ENCODE peak calls at places on chromosomes 7 and 10, in nine cellular contexts. U is endothelial cell, A is Peyer's patch, M is psoas muscle, B is HL-60, W is SK-N-SH, Z is endodermal cell, V is left ventricle myocardium inferior, T is A549. R is an unnamed sample.
A peak's percentile ranks its signal among the peaks of the same experiment; 100 is the strongest.

GRCh38 chr10:114780610-114781184 is 40.9 kb upstream of the FHIP2A start:
- DNase-seq in M (no peak), T (no peak), B (no peak), V (no peak), A (no peak), Z (peak; percentile 50), W (no peak), U (no peak), R (no peak)

GRCh38 chr10:121696854-121697253 is 98.6 kb upstream of the FGFR2 start:
- DNase-seq in B (no peak), V (no peak), U (peak; percentile 64), Z (peak; percentile 93), A (peak; percentile 53), T (peak; percentile 18), W (peak; percentile 45), M (no peak), R (no peak)

GRCh38 chr7:75762350-75762917 is 9.6 kb downstream of the CCL26 start:
- DNase-seq in B (no peak), U (no peak), V (no peak), M (no peak), A (no peak), T (peak; percentile 92), Z (no peak), W (peak; percentile 84), R (no peak)

GRCh38 chr7:151025924-151026671 is 1.8 kb upstream of the ATG9B start:
- DNase-seq in Z (no peak), A (no peak), V (no peak), W (no peak), T (no peak), U (no peak), M (no peak), B (no peak), R (no peak)

GRCh38 chr7:12727455-12728191 is 40.2 kb downstream of the ARL4A start:
- DNase-seq in W (no peak), A (no peak), M (no peak), V (no peak), Z (no peak), B (no peak), U (no peak), T (no peak), R (no peak)

GRCh38 chr10:29627201-29628105 is 7.3 kb downstream of the SVIL start:
- DNase-seq in W (no peak), B (no peak), U (no peak), Z (peak; percentile 10), M (no peak), A (no peak), V (no peak), T (no peak), R (no peak)

GRCh38 chr7:24340727-24341126 is 56.7 kb downstream of the NPY start:
- DNase-seq in B (no peak), A (no peak), Z (no peak), U (no peak), W (no peak), V (no peak), M (no peak), T (no peak), R (no peak)

GRCh38 chr10:125155101-125155500 is 5.3 kb downstream of the CTBP2 start:
- DNase-seq in V (no peak), U (no peak), A (no peak), Z (no peak), W (no peak), B (no peak), T (no peak), M (no peak), R (no peak)

GRCh38 chr7:43756368-43757072 is 2.0 kb upstream of the BLVRA start:
- DNase-seq in U (no peak), A (no peak), Z (no peak), V (no peak), W (no peak), M (no peak), B (no peak), T (no peak), R (no peak)

DNA sequence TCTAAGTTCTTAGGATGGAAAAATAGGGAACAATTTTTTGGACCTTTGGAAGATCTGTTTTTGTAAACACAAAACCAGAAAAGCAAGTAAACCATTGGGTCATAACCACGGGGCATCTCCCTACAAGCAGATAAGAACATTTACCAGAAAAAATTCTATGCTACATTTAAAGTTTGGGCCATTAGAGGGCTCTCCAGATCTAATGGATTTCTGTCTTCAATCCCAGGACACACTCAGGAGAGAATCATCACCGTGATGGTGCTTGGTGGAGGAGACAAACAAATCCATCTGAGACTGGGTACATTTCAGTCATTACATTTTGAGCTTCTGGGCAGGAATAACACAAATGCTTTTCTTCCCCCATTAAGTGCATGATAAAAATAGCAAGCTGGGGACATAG is 178.4 kb upstream of the TARP start:
- DNase-seq in W (peak; percentile 36), M (no peak), V (no peak), Z (no peak), U (no peak), A (no peak), B (no peak), T (peak; percentile 9), R (no peak)
- TF ChIP-seq CTCF in W (peak; percentile 51), M (no peak), V (peak; percentile 47), Z (peak; percentile 71), U (no peak), A (no peak), B (no peak), T (peak; percentile 33), R (peak; percentile 16)

DNA sequence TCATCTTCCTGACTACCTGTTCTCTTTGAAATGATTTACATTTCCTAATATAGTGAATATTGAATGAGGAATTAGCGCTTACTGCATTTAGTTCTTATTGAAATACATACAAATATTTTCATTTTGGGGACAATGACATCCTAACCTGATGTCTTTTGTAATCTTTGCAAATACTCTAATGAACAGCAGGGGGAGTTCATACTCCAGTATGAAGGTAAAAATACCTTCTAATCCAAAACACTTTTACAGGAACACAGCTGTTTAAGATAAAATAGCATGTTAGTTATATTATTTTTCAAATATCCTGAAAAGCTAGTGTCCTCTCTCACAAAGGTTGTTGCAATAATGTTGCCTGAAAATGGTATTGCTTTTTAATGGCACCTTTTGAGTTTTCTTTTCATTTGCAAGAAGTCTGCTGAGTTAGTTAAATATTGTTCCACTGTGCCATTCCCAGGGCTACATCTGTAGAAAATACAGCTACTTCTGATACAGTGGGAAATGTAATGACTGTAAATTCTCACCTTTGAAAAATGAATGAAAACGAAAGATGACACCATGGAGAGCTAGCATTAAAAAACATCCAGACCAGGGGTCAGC is 400.0 kb downstream of the PHF14 start:
- DNase-seq in M (no peak), V (no peak), T (peak; percentile 2), U (no peak), W (peak; percentile 14), Z (no peak), A (no peak), B (no peak), R (no peak)
- TF ChIP-seq CTCF in M (peak; percentile 14), V (peak; percentile 47), T (peak; percentile 71), U (peak; percentile 73), W (peak; percentile 70), Z (peak; percentile 81), A (no peak), B (peak; percentile 12), R (peak; percentile 67)

GRCh38 chr7:157276731-157277562 is 59.9 kb upstream of the DNAJB6 start:
- DNase-seq in W (peak; percentile 100), M (peak; percentile 65), V (no peak), U (no peak), A (no peak), Z (peak; percentile 51), B (no peak), T (no peak), R (no peak)

GRCh38 chr7:157279973-157280841 is 56.6 kb upstream of the DNAJB6 start:
- DNase-seq in M (no peak), V (no peak), U (no peak), W (peak; percentile 41), B (no peak), T (no peak), Z (peak; percentile 55), A (no peak), R (no peak)

GRCh38 chr7:157278167-157278790 is 58.5 kb upstream of the DNAJB6 start:
- DNase-seq in A (no peak), W (peak; percentile 53), V (no peak), U (no peak), B (no peak), T (no peak), Z (no peak), M (no peak), R (no peak)

GRCh38 chr7:157279679-157279972 is 57.2 kb upstream of the DNAJB6 start:
- DNase-seq in Z (no peak), M (no peak), A (no peak), B (no peak), W (no peak), T (no peak), V (no peak), U (no peak), R (no peak)

DNA sequence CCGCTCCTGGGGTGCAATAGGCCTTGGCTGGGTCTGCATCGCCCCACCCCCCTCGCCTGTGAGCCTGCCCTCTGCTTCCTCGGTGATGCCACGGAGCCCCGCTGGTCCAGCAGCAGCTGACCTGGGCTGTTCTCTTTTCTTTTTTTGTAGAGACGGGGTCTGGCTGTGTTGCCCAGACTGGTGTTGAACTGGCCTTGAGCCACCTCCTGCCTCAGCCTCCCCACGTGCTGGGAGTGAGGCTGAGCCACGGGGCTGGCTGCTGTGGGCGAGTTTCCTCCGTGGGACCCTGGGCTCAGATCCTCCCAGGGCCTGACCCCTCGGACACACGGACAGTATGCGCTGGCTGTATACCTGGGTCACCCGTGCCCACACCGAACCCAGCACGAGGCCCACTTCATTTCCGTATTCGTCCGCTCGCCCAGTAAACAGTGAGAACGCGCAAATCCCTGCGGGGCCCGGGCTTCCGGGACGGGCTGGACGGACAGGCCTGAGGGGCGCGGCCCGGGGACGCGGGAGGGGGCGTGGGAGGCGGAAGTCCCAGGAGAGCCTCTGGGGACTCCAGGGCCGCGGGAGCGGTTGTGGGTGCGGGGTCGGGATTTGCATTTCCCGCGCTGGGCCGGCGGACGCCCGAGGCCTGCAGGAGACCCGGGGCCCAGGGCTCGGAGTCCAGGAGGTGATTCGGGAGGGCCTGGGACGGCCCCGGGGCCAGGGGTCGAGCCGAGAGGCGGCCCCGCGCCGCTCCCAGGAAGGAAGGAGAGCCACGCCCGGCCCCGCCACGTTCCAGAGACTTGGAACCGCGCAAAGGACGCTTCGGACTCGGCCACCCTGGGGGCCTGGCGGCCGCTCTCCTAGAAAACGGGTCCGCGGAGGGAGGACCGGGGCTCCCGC is 57.8 kb upstream of the DNAJB6 start:
- DNase-seq in U (no peak), A (peak; percentile 76), V (peak; percentile 83), M (peak; percentile 89), B (no peak), W (peak; percentile 46), Z (peak; percentile 73), T (no peak), R (no peak)
- TF ChIP-seq CTCF in U (no peak), A (no peak), V (no peak), M (no peak), B (no peak), W (no peak), Z (no peak), T (no peak), R (no peak)

DNA sequence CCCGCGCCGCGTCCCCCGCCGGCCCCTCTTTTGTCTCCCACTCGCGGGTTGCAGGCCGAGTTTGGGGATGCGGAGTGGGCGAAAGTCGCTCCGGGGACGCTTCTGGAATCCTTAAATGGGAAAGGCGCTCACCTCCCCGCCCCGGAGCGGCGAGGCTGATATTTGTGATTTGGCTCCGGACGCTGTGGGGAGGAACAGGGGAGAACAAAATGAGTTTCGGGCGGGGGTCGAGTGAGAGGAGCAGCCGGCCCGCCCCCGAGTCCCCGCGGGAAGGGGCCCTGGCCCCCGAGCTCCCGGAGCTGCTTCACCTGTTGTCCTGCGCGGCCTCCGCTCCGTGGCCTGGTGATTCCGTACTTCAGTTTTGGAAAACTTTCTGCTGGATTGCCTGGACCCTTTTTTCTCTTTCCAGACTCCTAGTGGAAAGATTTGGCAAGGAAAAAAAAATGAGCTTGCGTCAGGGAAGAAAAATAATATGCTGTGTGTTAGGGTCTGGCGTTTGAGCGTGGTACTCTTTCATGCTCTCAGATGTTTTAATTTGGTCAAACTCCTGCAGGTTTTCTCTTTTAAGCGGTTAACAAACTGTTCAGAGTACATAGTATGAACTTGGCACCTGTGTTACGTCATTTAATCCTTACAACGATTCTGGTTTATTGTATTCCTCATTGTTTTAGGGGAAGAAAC is 831 bp downstream of the BMPR1A start:
- DNase-seq in T (peak; percentile 59), W (no peak), B (no peak), U (peak; percentile 18), Z (peak; percentile 65), M (peak; percentile 71), A (peak; percentile 53), V (peak; percentile 25), R (peak; percentile 34)
- TF ChIP-seq CTCF in T (no peak), W (peak; percentile 51), B (no peak), U (no peak), Z (peak; percentile 52), M (peak; percentile 25), A (no peak), V (peak; percentile 42), R (peak; percentile 45)

R was measured in progenitor cell of endocrine pancreas.